ENCODE peak calls at places on chromosomes 11 and 22, in eight cellular contexts. T, W, C, H, L, Z, D and Q are unnamed samples.

GRCh38 chr11:130653838-130654601 is 205.6 kb downstream of the ADAMTS15 start:
- DNase-seq in T (peak; percentile 88), C (peak; percentile 80), Z (no peak), D (no peak), L (peak; percentile 79), W (peak; percentile 84), H (peak; percentile 62), Q (no peak)

GRCh38 chr11:8252946-8253345 is 10.7 kb downstream of the LMO1 start:
- DNase-seq in C (no peak), W (no peak), Z (no peak), H (no peak), T (no peak), L (no peak), D (no peak), Q (no peak)

GRCh38 chr11:12687216-12687623 is 13.0 kb downstream of the TEAD1 start:
- DNase-seq in T (no peak), D (no peak), L (no peak), Z (no peak), H (no peak), C (no peak), W (no peak), Q (no peak)

GRCh38 chr11:118049771-118050170 is 27.1 kb upstream of the TMPRSS4 start:
- DNase-seq in L (no peak), D (no peak), H (no peak), T (no peak), W (no peak), C (no peak), Z (no peak), Q (no peak)

GRCh38 chr11:72685560-72686480 is 11.6 kb upstream of the PDE2A start:
- DNase-seq in Z (no peak), T (no peak), H (no peak), L (no peak), W (peak; percentile 42), D (peak; percentile 37), C (no peak), Q (no peak)

GRCh38 chr22:43213066-43213465 is 26.1 kb upstream of the TTLL12 start:
- DNase-seq in C (no peak), H (no peak), W (no peak), L (no peak), T (no peak), Z (no peak), D (no peak), Q (no peak)

GRCh38 chr11:126489791-126490190 is 134.3 kb downstream of the ST3GAL4 start:
- DNase-seq in C (no peak), D (no peak), L (no peak), Z (no peak), T (no peak), H (no peak), W (no peak), Q (no peak)

GRCh38 chr11:100686476-100686875 is 612 bp upstream of the ARHGAP42 start:
- DNase-seq in L (no peak), W (no peak), D (no peak), C (no peak), Z (no peak), T (no peak), H (no peak), Q (no peak)

GRCh38 chr11:119318240-119319135 is 1.6 kb upstream of the MCAM start:
- DNase-seq in L (no peak), W (peak; percentile 64), Z (no peak), D (no peak), H (no peak), T (no peak), C (no peak), Q (peak; percentile 96)

GRCh38 chr11:17550455-17551346 is 3.6 kb downstream of the OTOG start:
- DNase-seq in W (no peak), T (no peak), Z (no peak), H (no peak), D (no peak), L (no peak), C (no peak), Q (peak; percentile 14)

GRCh38 chr22:37643225-37643847 is 3.9 kb downstream of the SH3BP1 start:
- DNase-seq in C (peak; percentile 54), D (peak; percentile 89), Z (peak; percentile 15), T (peak; percentile 86), W (peak; percentile 86), H (peak; percentile 24), L (peak; percentile 65), Q (peak; percentile 78)

GRCh38 chr22:48689206-48689605 is 1138.5 kb downstream of the BRD1 start:
- DNase-seq in L (no peak), Z (no peak), W (no peak), C (no peak), H (no peak), T (no peak), D (no peak), Q (no peak)

GRCh38 chr11:86067230-86068137 is 1.4 kb downstream of the PICALM start:
- DNase-seq in Z (no peak), C (peak; percentile 45), H (no peak), W (no peak), T (no peak), L (peak; percentile 35), D (no peak), Q (peak; percentile 69)

GRCh38 chr11:121741316-121741715 is 288.5 kb upstream of the SORL1-AS1 start:
- DNase-seq in C (no peak), L (no peak), T (no peak), Z (no peak), D (no peak), W (no peak), H (no peak), Q (no peak)

GRCh38 chr11:59208956-59209355 is 3.8 kb downstream of the MPEG1 start:
- DNase-seq in T (no peak), C (peak; percentile 77), Z (no peak), H (no peak), W (no peak), L (no peak), D (no peak), Q (no peak)